ENCODE peak calls at places on chromosomes 12 and 14, in six cellular contexts. A is Peyer's patch, I is esophagus muscularis mucosa, Q is spleen, U is thyroid gland, B is H54. G is an unnamed sample.

GRCh38 chr12:32104572-32105355 is 1.9 kb upstream of the BICD1 start:
- DNase-seq in A (no peak), I (no peak), Q (no peak), U (no peak), B (no peak), G (no peak)

GRCh38 chr12:57164966-57165365 is 17.5 kb upstream of the LRP1-AS start:
- DNase-seq in A (no peak), I (no peak), Q (no peak), U (no peak), B (peak), G (no peak)

GRCh38 chr12:113016796-113017195 is 38.5 kb downstream of the OAS2 start:
- DNase-seq in A (no peak), I (no peak), Q (no peak), U (no peak), B (no peak), G (no peak)

GRCh38 chr12:49296034-49296835 is 1.3 kb downstream of the PRPH start:
- DNase-seq in A (peak), I (no peak), Q (peak), U (peak), B (no peak), G (peak)

GRCh38 chr12:119704065-119704747 is 36.3 kb downstream of the PRKAB1 start:
- DNase-seq in A (no peak), I (no peak), Q (no peak), U (no peak), B (peak), G (no peak)

GRCh38 chr14:22630486-22630885 is 13.7 kb downstream of the OR6J1 start:
- DNase-seq in A (no peak), I (no peak), Q (no peak), U (no peak), B (no peak), G (no peak)

GRCh38 chr12:107684990-107685359 is 624 bp upstream of the PWP1 start:
- DNase-seq in A (no peak), I (no peak), Q (no peak), U (no peak), B (no peak), G (peak)

GRCh38 chr12:86719381-86719780 is 463.2 kb upstream of the MGAT4C start:
- DNase-seq in A (no peak), I (no peak), Q (no peak), U (no peak), B (no peak), G (no peak)

GRCh38 chr12:21814814-21815213 is 40.3 kb upstream of the KCNJ8 start:
- DNase-seq in A (no peak), I (no peak), Q (no peak), U (no peak), B (no peak), G (no peak)

GRCh38 chr12:52627395-52628110 is 9.2 kb upstream of the KRT73 start:
- DNase-seq in A (no peak), I (peak), Q (no peak), U (no peak), B (no peak), G (no peak)

GRCh38 chr12:105744659-105745058 is 394.1 kb downstream of the NUAK1 start:
- DNase-seq in A (no peak), I (no peak), Q (no peak), U (no peak), B (no peak), G (no peak)

GRCh38 chr12:53825246-53826081 is 73.7 kb upstream of the CISTR start:
- DNase-seq in A (no peak), I (no peak), Q (no peak), U (no peak), B (peak), G (no peak)

GRCh38 chr14:35965425-35965824 is 139.3 kb downstream of the BRMS1L start:
- DNase-seq in A (no peak), I (no peak), Q (no peak), U (no peak), B (no peak), G (no peak)

GRCh38 chr12:94073441-94074051 is 74.8 kb upstream of the PLXNC1 start:
- DNase-seq in A (no peak), I (no peak), Q (no peak), U (no peak), B (no peak), G (no peak)

GRCh38 chr12:75130811-75131210 is 78.8 kb downstream of the KCNC2 start:
- DNase-seq in A (no peak), I (no peak), Q (no peak), U (no peak), B (no peak), G (no peak)

GRCh38 chr12:10018390-10018789 is 8.0 kb downstream of the CLEC12B start:
- DNase-seq in A (no peak), I (no peak), Q (no peak), U (no peak), B (no peak), G (no peak)

GRCh38 chr14:22955702-22956575 is 951 bp downstream of the HAUS4 start:
- DNase-seq in A (no peak), I (no peak), Q (no peak), U (no peak), B (no peak), G (peak)

GRCh38 chr12:56529656-56530055 is 8.0 kb downstream of the RBMS2 start:
- DNase-seq in A (no peak), I (no peak), Q (no peak), U (no peak), B (no peak), G (no peak)

GRCh38 chr14:80059041-80059440 is 152.3 kb downstream of the DIO2 start:
- DNase-seq in A (no peak), I (no peak), Q (no peak), U (no peak), B (no peak), G (no peak)

GRCh38 chr14:88895116-88895515 is 70.7 kb downstream of the TTC8 start:
- DNase-seq in A (no peak), I (peak), Q (no peak), U (no peak), B (no peak), G (no peak)

GRCh38 chr12:97235102-97235501 is 227.5 kb upstream of the RMST start:
- DNase-seq in A (no peak), I (no peak), Q (no peak), U (no peak), B (no peak), G (no peak)

GRCh38 chr12:62899568-62900390 is 35.2 kb downstream of the PPM1H start:
- DNase-seq in A (no peak), I (no peak), Q (no peak), U (no peak), B (no peak), G (no peak)

GRCh38 chr12:6416596-6416995 is 28.2 kb upstream of the CD27 start:
- DNase-seq in A (no peak), I (no peak), Q (no peak), U (no peak), B (no peak), G (no peak)

GRCh38 chr14:50308363-50308762 is 3.7 kb downstream of the L2HGDH start:
- DNase-seq in A (no peak), I (no peak), Q (no peak), U (no peak), B (no peak), G (no peak)

GRCh38 chr12:109495012-109495411 is 17.6 kb downstream of the UBE3B start:
- DNase-seq in A (no peak), I (no peak), Q (no peak), U (no peak), B (no peak), G (no peak)

DNA sequence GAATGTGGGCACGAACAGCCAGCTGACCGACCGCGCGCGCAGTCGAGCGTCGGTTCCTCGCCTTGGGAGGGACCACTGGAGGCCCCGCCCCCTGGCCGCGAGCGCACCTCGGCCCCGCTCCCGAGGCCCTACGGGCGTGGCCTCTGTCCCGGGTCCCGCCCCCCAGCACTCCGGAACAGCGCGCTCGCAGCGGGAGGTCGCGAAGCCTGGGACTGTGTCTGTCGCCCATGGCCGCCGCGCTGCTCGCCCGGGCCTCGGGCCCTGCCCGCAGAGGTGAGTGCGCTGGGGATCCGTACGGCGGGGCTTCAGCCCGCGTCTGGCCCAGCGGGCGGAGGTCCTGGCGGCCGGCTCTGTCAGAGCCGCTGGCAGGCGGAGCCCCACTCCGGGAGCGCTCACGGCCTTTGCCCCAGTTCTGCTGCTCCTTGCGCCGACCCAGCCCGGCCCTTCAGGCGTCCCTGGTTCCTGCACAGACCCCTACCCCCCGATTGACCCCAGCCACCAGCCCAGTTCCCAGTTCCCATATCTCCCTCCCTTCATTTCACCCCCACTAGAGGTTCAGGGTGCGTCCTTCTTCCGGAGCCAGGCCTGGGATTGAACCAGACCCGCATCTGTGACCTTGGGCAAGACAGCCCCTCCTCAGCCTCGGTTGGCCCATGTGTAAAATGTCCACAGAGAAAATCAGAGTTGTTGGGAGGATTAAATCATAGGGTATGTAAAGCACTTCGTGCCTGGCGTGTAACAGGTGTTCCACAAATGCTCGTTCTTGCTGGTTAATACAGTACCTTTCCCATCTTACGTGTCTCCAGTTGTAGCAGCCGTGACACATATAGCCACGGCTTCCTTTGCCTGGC is at the start of gene ACADS:
- DNase-seq in A (peak), I (peak), Q (peak), U (peak), B (peak), G (peak)
- TF ChIP-seq POLR2A in A (peak), I (no peak), Q (peak), U (peak), B (peak), G (peak)

GRCh38 chr12:116373610-116374606 is 96.4 kb upstream of the MED13L start:
- DNase-seq in A (no peak), I (no peak), Q (peak), U (no peak), B (no peak), G (no peak)
- TF ChIP-seq POLR2A in A (no peak), I (no peak), Q (no peak), U (no peak), B (no peak), G (no peak)

GRCh38 chr14:102927346-102927877 is 4.9 kb downstream of the AMN start:
- DNase-seq in A (no peak), I (no peak), Q (no peak), U (no peak), B (no peak), G (no peak)
- TF ChIP-seq POLR2A in A (peak), I (no peak), Q (no peak), U (no peak), B (no peak), G (no peak)

DNA sequence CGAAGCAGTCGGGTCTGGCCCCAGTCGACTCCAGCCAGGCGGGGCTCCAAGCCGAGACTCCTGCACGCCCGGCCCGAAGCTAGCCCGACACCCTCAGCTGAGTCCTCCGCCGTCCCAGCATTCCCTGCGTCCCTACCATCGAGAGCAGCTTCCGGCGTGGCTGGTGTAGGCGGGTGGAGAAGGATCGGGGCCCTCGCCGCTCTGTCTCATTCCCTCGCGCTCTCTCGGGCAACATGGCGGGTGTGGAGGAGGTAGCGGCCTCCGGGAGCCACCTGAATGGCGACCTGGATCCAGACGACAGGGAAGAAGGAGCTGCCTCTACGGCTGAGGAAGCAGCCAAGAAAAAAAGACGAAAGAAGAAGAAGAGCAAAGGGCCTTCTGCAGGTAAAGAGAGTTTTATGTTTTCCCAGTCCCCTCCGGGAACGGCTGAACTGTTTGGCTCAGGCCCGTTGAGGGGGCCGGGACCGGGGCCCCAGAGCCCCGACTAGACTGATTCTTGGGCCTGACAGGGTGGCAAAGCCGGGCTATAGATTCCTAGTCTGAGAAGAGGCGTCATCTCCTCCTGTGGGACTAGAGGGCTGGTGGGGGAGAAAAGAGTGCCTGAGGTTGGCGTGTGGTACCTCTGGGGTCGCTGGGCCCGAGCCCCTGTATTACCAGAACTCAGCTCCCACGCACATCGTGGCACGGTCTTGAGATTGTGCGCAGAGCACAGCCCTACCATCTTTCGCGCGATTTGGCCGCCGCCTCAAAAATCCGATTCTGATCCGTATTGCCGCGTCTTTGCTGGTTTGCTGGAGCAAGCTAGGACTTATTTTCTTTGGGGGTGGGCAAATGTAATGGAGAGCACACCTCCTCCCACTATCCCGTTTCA is at the start of gene METAP2:
- DNase-seq in A (peak), I (peak), Q (peak), U (peak), B (peak), G (peak)
- TF ChIP-seq POLR2A in A (peak), I (peak), Q (no peak), U (peak), B (peak), G (peak)

GRCh38 chr12:27245039-27245438 is 953 bp downstream of the STK38L start:
- DNase-seq in A (no peak), I (no peak), Q (no peak), U (no peak), B (no peak), G (peak)

GRCh38 chr12:27246141-27246540 is 2.1 kb downstream of the STK38L start:
- DNase-seq in A (no peak), I (no peak), Q (no peak), U (no peak), B (no peak), G (no peak)

GRCh38 chr12:27243006-27243405 is 1.1 kb upstream of the STK38L start:
- DNase-seq in A (no peak), I (no peak), Q (no peak), U (no peak), B (no peak), G (no peak)

GRCh38 chr12:27244680-27245005 is 557 bp downstream of the STK38L start:
- DNase-seq in A (no peak), I (no peak), Q (no peak), U (no peak), B (no peak), G (no peak)

GRCh38 chr12:27243804-27244679 is at the start of gene STK38L:
- DNase-seq in A (peak), I (peak), Q (peak), U (peak), B (peak), G (peak)
- TF ChIP-seq POLR2A in A (peak), I (peak), Q (peak), U (peak), B (peak), G (peak)